ENCODE peak calls at places on chromosome 10, in seven cellular contexts. B, T, L, H, X, W and F are unnamed samples.

GRCh38 chr10:32955299-32955772 is 2.7 kb downstream of the ITGB1 start:
- DNase-seq in B (no peak), T (no peak), L (no peak), H (no peak), X (no peak), W (no peak), F (no peak)

GRCh38 chr10:6239213-6239991 is 36.7 kb downstream of the PFKFB3 start:
- DNase-seq in B (peak; percentile 50), T (peak; percentile 88), L (peak; percentile 79), H (no peak), X (peak; percentile 98), W (peak; percentile 96), F (peak; percentile 97)

GRCh38 chr10:75480374-75480773 is 49.0 kb downstream of the LRMDA start:
- DNase-seq in B (no peak), T (no peak), L (no peak), H (no peak), X (no peak), W (no peak), F (no peak)

GRCh38 chr10:103553743-103554487 is 60.4 kb downstream of the NEURL1 start:
- DNase-seq in B (no peak), T (no peak), L (no peak), H (peak; percentile 53), X (no peak), W (no peak), F (no peak)

GRCh38 chr10:70538195-70538520 is 59.6 kb downstream of the PALD1 start:
- DNase-seq in B (no peak), T (no peak), L (no peak), H (no peak), X (no peak), W (no peak), F (no peak)

GRCh38 chr10:9792181-9792580 is 1225.5 kb upstream of the CELF2 start:
- DNase-seq in B (no peak), T (no peak), L (no peak), H (no peak), X (peak; percentile 24), W (peak; percentile 44), F (peak; percentile 72)

GRCh38 chr10:36163827-36164226 is 521.7 kb upstream of the FZD8 start:
- DNase-seq in B (no peak), T (no peak), L (no peak), H (no peak), X (peak; percentile 54), W (no peak), F (peak; percentile 39)

GRCh38 chr10:133122171-133122935 is 34.6 kb downstream of the ADGRA1 start:
- DNase-seq in B (no peak), T (no peak), L (no peak), H (peak; percentile 72), X (no peak), W (no peak), F (no peak)

GRCh38 chr10:52256832-52257691 is 57.0 kb upstream of the DKK1 start:
- DNase-seq in B (no peak), T (no peak), L (no peak), H (no peak), X (peak; percentile 21), W (no peak), F (peak; percentile 25)

GRCh38 chr10:8874268-8874667 is 819.8 kb downstream of the GATA3 start:
- DNase-seq in B (no peak), T (no peak), L (no peak), H (no peak), X (no peak), W (no peak), F (no peak)

GRCh38 chr10:106043833-106044232 is 1120.7 kb downstream of the SORCS1 start:
- DNase-seq in B (no peak), T (peak; percentile 12), L (no peak), H (no peak), X (peak; percentile 69), W (peak; percentile 39), F (peak; percentile 7)

GRCh38 chr10:85642421-85643170 is 724.0 kb downstream of the GRID1 start:
- DNase-seq in B (no peak), T (peak; percentile 63), L (no peak), H (no peak), X (peak; percentile 85), W (peak; percentile 79), F (peak; percentile 1)

GRCh38 chr10:73018632-73019031 is 64.0 kb upstream of the PLA2G12B start:
- DNase-seq in B (no peak), T (no peak), L (no peak), H (no peak), X (no peak), W (no peak), F (no peak)

GRCh38 chr10:35986756-35987467 is 344.8 kb upstream of the FZD8 start:
- DNase-seq in B (peak; percentile 17), T (no peak), L (peak; percentile 64), H (no peak), X (no peak), W (no peak), F (no peak)

DNA sequence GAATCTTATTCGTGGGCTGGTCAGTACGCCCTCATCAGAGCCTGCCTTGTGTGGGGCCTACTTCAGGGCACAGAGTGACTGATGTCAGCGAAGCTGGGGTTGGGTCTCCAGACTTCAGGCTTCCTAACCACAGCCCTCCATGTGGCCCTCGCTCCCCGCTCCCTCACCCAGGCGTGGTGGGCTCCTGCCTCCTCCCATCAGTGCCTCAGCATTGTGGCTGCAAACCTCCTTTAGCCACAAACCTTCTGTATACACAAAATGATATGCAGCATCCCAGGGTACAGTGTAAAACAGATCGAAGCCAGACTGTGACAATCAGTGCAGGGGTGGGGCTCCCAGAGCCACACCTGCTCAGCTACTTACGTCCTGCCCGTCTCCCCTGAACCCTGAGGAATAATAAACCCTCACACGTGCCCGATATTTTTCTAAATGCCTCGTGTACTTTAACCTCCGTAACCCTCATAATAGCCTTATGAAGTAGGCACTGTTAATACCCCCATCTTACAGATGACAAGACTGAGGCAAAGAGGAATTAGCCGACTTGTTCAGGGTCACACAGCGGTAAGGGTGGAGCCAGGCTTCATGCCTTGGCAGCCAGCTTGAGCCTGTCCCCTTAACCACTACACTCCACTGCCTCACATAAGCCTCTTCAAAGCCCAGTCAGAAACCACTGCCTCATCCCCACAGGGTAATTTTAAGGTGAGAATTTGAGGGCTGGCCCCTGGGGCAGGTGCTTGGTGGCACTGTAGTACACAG is 7.3 kb upstream of the C10orf105 start:
- DNase-seq in B (no peak), T (no peak), L (no peak), H (no peak), X (no peak), W (no peak), F (no peak)
- H3K4me3 ChIP-seq in B (no peak overlapping the region), T (no peak overlapping the region), L (no peak overlapping the region), H (no peak overlapping the region), X (no peak overlapping the region), W (no peak overlapping the region), F (no peak overlapping the region)

GRCh38 chr10:14072541-14072940 is 258.2 kb downstream of the FRMD4A start:
- DNase-seq in B (no peak), T (no peak), L (no peak), H (no peak), X (no peak), W (no peak), F (no peak)

GRCh38 chr10:14071956-14072355 is 258.8 kb downstream of the FRMD4A start:
- DNase-seq in B (no peak), T (no peak), L (no peak), H (no peak), X (no peak), W (no peak), F (no peak)

GRCh38 chr10:14068851-14069250 is 261.9 kb downstream of the FRMD4A start:
- DNase-seq in B (no peak), T (no peak), L (no peak), H (no peak), X (no peak), W (no peak), F (no peak)

DNA sequence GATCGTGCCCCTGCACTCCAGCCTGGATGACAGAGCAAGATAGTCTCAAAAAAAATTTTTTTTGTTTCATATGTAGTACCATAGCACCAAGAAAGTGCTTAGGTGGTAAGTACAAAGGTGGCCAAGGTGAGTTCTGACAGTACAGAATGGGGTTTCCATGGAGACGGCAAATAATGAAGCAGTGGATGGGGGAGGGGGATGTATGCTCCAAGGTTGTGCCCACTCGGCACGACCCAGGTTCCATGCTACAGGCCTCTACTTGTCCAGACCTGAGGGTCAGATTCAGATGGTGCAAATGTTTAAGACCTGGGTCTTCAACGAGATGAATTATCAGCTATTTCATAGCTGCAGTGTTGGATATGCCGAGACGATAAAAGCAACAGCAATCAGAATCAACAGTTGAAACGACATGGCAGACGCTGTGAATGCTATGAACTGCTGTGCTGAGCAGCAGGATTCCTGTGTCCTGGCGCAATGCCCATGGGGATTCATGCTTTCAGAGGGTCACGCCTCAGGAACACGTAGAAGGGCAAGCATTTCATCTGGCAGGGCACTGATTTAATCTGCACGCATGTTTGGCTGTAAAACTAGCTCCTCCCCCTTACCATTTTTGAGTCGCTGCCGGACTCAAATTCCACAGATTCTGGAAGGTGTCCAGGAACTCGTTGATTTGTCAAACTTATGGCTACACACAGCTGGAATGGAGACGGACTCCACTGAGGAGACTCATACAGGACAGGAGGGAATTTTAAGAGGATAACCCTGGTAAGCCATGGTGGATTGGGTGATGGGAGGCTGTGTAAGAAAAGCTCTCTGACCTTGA is 256.5 kb downstream of the FRMD4A start:
- DNase-seq in B (peak; percentile 85), T (peak; percentile 88), L (peak; percentile 95), H (peak; percentile 96), X (peak; percentile 100), W (peak; percentile 98), F (peak; percentile 100)
- H3K4me3 ChIP-seq in B (peak overlapping the region; percentile 26), T (no peak overlapping the region), L (peak overlapping the region; percentile 7), H (no peak overlapping the region), X (no peak overlapping the region), W (no peak overlapping the region), F (no peak overlapping the region)

GRCh38 chr10:29849886-29850285 is 209.5 kb downstream of the JCAD start:
- DNase-seq in B (no peak), T (no peak), L (no peak), H (no peak), X (no peak), W (no peak), F (peak; percentile 9)

GRCh38 chr10:29846881-29847280 is 212.1 kb upstream of the SVIL start:
- DNase-seq in B (no peak), T (no peak), L (no peak), H (no peak), X (no peak), W (no peak), F (no peak)

GRCh38 chr10:29850371-29850770 is 209.0 kb downstream of the JCAD start:
- DNase-seq in B (no peak), T (no peak), L (no peak), H (no peak), X (no peak), W (no peak), F (no peak)

GRCh38 chr10:29851241-29851640 is 208.1 kb downstream of the JCAD start:
- DNase-seq in B (no peak), T (no peak), L (no peak), H (no peak), X (no peak), W (no peak), F (no peak)

DNA sequence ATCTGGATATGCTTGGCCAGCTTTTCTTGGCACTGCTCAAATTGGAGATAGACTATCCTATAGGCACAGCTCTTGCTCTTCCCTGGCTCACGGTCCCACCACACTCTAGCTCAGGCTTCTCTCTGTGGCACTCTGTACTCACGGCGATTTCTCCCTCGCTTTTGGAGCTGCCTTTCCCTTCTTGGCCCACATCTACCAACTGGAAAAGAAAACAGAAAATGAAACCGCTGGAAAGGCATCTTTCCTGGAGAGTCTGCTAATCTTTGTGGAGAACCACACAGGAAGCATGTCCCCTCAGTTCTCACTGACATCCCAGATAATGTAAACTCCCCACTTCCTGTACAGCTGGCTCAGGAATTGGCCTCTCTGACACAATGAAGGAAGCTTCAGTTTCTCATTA is 210.0 kb downstream of the JCAD start:
- DNase-seq in B (peak; percentile 55), T (no peak), L (peak; percentile 82), H (no peak), X (peak; percentile 63), W (peak; percentile 93), F (peak; percentile 86)
- H3K4me3 ChIP-seq in B (peak overlapping the region; percentile 14), T (no peak overlapping the region), L (peak overlapping the region; percentile 9), H (no peak overlapping the region), X (no peak overlapping the region), W (no peak overlapping the region), F (peak overlapping the region; percentile 26)

GRCh38 chr10:94858022-94858421 is 80.4 kb upstream of the CYP2C9 start:
- DNase-seq in B (no peak), T (peak; percentile 5), L (no peak), H (no peak), X (no peak), W (no peak), F (no peak)
- H3K4me3 ChIP-seq in B (no peak overlapping the region), T (no peak overlapping the region), L (no peak overlapping the region), H (no peak overlapping the region), X (no peak overlapping the region), W (no peak overlapping the region), F (no peak overlapping the region)